ENCODE peak calls at places on chromosome 20, in six cellular contexts. K, G, T, V, S and E are unnamed samples.

GRCh38 chr20:57378646-57379262 is 12.4 kb upstream of the RBM38 start:
- DNase-seq in K (no peak), S (no peak), T (no peak), V (no peak), G (no peak), E (no peak)

GRCh38 chr20:31869942-31870702 is at the start of the genes DUSP15 and TTLL9:
- DNase-seq in T (no peak), S (peak; percentile 15), K (peak; percentile 63), V (no peak), G (no peak), E (no peak)

GRCh38 chr20:6051505-6051904 is 2.4 kb downstream of the LRRN4 start:
- DNase-seq in S (no peak), G (peak; percentile 86), K (no peak), T (peak; percentile 40), V (no peak), E (no peak)

GRCh38 chr20:10177326-10177725 is 41.3 kb upstream of the SNAP25 start:
- DNase-seq in S (no peak), T (no peak), V (no peak), G (no peak), K (no peak), E (no peak)

GRCh38 chr20:10427060-10427692 is 6.8 kb downstream of the MKKS start:
- DNase-seq in T (peak; percentile 69), K (peak; percentile 64), S (peak; percentile 8), G (no peak), V (no peak), E (peak; percentile 36)

GRCh38 chr20:51500936-51501335 is 41.6 kb downstream of the NFATC2 start:
- DNase-seq in T (no peak), V (no peak), G (no peak), K (no peak), S (no peak), E (no peak)

GRCh38 chr20:5550738-5551529 is 199.3 kb upstream of the SHLD1 start:
- DNase-seq in S (no peak), G (no peak), T (no peak), V (no peak), K (no peak), E (no peak)

GRCh38 chr20:46213946-46214830 is 94.1 kb downstream of the CDH22 start:
- DNase-seq in V (no peak), G (no peak), S (no peak), K (no peak), T (no peak), E (no peak)

GRCh38 chr20:36875702-36876472 is at the start of gene TLDC2:
- DNase-seq in K (no peak), G (no peak), V (no peak), T (no peak), S (no peak), E (no peak)

GRCh38 chr20:19807901-19808300 is 49.8 kb downstream of the RIN2 start:
- DNase-seq in T (no peak), V (no peak), G (no peak), S (no peak), K (no peak), E (no peak)

GRCh38 chr20:46402236-46402886 is 4.1 kb downstream of the ELMO2 start:
- DNase-seq in V (no peak), T (no peak), K (no peak), G (no peak), S (peak; percentile 20), E (no peak)

GRCh38 chr20:58634121-58634817 is 16.8 kb upstream of the STX16 start:
- DNase-seq in T (no peak), V (no peak), K (no peak), S (no peak), G (no peak), E (peak; percentile 48)

GRCh38 chr20:50286609-50287008 is 96.0 kb downstream of the CEBPB start:
- DNase-seq in S (no peak), G (no peak), K (peak; percentile 73), T (peak; percentile 84), V (no peak), E (peak; percentile 99)

GRCh38 chr20:14495066-14495465 is 157.7 kb upstream of the FLRT3 start:
- DNase-seq in S (no peak), K (no peak), V (no peak), T (no peak), G (no peak), E (no peak)

GRCh38 chr20:33702861-33703260 is 16.7 kb upstream of the E2F1 start:
- DNase-seq in T (no peak), V (no peak), G (no peak), K (peak; percentile 34), S (no peak), E (no peak)

GRCh38 chr20:48623906-48624265 is 203.9 kb downstream of the PREX1 start:
- DNase-seq in V (no peak), K (no peak), T (no peak), S (no peak), G (no peak), E (no peak)

GRCh38 chr20:47792021-47792618 is 6.8 kb upstream of the SULF2 start:
- DNase-seq in G (peak; percentile 84), V (peak; percentile 90), K (peak; percentile 77), S (no peak), T (peak; percentile 88), E (peak; percentile 63)

GRCh38 chr20:44460795-44461141 is 14.9 kb upstream of the TTPAL start:
- DNase-seq in G (no peak), S (no peak), V (no peak), K (no peak), T (no peak), E (no peak)

GRCh38 chr20:37194616-37195015 is 15.3 kb upstream of the MROH8 start:
- DNase-seq in K (no peak), G (no peak), T (no peak), S (no peak), V (no peak), E (no peak)

GRCh38 chr20:58523072-58523681 is 8.0 kb upstream of the APCDD1L start:
- DNase-seq in S (no peak), V (no peak), G (no peak), T (no peak), K (no peak), E (no peak)

GRCh38 chr20:61173267-61173666 is 78.8 kb upstream of the CDH4 start:
- DNase-seq in K (no peak), S (no peak), G (no peak), T (no peak), V (no peak), E (no peak)

GRCh38 chr20:62602550-62602949 is 39.8 kb upstream of the SLCO4A1 start:
- DNase-seq in V (no peak), G (no peak), S (no peak), T (no peak), K (no peak), E (no peak)

GRCh38 chr20:49846206-49846807 is 33.7 kb downstream of the SLC9A8 start:
- DNase-seq in V (no peak), G (no peak), T (peak; percentile 60), K (no peak), S (peak; percentile 8), E (peak; percentile 46)

GRCh38 chr20:36792422-36792821 is 18.9 kb upstream of the DSN1 start:
- DNase-seq in S (no peak), V (no peak), T (peak; percentile 51), K (no peak), G (peak; percentile 76), E (peak; percentile 67)

GRCh38 chr20:17376031-17376430 is 149.2 kb downstream of the PCSK2 start:
- DNase-seq in V (no peak), S (no peak), K (no peak), G (no peak), T (no peak), E (no peak)

GRCh38 chr20:60869626-60870025 is 382.4 kb upstream of the CDH4 start:
- DNase-seq in K (no peak), G (no peak), V (no peak), T (no peak), S (no peak), E (no peak)

GRCh38 chr20:13610205-13610604 is 28.5 kb downstream of the TASP1 start:
- DNase-seq in G (no peak), V (no peak), T (no peak), S (no peak), K (no peak), E (no peak)

GRCh38 chr20:36090223-36090622 is 64.3 kb upstream of the EPB41L1 start:
- DNase-seq in G (no peak), V (no peak), S (no peak), K (no peak), T (no peak), E (no peak)

GRCh38 chr20:36391456-36391855 is 85.3 kb downstream of the DLGAP4 start:
- DNase-seq in G (no peak), K (no peak), V (no peak), S (no peak), T (peak; percentile 18), E (no peak)

GRCh38 chr20:50580016-50580747 is 70.0 kb downstream of the PTPN1 start:
- DNase-seq in V (no peak), T (no peak), G (no peak), S (no peak), K (peak; percentile 74), E (peak; percentile 85)

GRCh38 chr20:54382419-54382818 is 93.0 kb upstream of the DOK5 start:
- DNase-seq in S (no peak), T (no peak), V (no peak), K (no peak), G (no peak), E (no peak)

GRCh38 chr20:50774515-50774914 is 20.3 kb upstream of the BCAS4 start:
- DNase-seq in G (no peak), V (no peak), S (no peak), K (no peak), T (no peak), E (no peak)

GRCh38 chr20:48025661-48026060 is 240.4 kb upstream of the SULF2 start:
- DNase-seq in S (no peak), G (no peak), V (no peak), K (no peak), T (no peak), E (no peak)

GRCh38 chr20:1868856-1869255 is 26.4 kb upstream of the SIRPA start:
- DNase-seq in V (no peak), K (no peak), T (no peak), G (no peak), S (no peak), E (no peak)